ENCODE peak calls at places on chromosomes 5 and 9, in ten cellular contexts. One of them, this sample, is unnamed.

GRCh38 chr5:91219141-91219802 is 163.8 kb downstream of the ARRDC3 start:
- DNase-seq in T-helper 1 cell: no peak
- DNase-seq in iris pigment epithelial cell: peak; percentile 97
- DNase-seq in GM19239: no peak
- DNase-seq in stimulated activated naive B cell treated with anti-CD40 and anti-IgM and Interleukin-4, amounts not matched to agents 10 μg/mL and 1 μg/mL and 100 μg/mL, for 72 hours: no peak
- DNase-seq in activated naive CD4-positive, alpha-beta T cell treated with anti-CD3 and anti-CD28 coated beads for 36 hours: no peak
- DNase-seq in DMS153: no peak
- DNase-seq in erythroblast: no peak
- DNase-seq in HT1080: no peak
- DNase-seq in lung: peak; percentile 64
- DNase-seq in this sample: no peak

GRCh38 chr5:54876-55569 is 36.9 kb upstream of the PLEKHG4B start:
- DNase-seq in T-helper 1 cell: no peak
- DNase-seq in iris pigment epithelial cell: no peak
- DNase-seq in GM19239: no peak
- DNase-seq in stimulated activated naive B cell treated with anti-CD40 and anti-IgM and Interleukin-4, amounts not matched to agents 10 μg/mL and 1 μg/mL and 100 μg/mL, for 72 hours: no peak
- DNase-seq in activated naive CD4-positive, alpha-beta T cell treated with anti-CD3 and anti-CD28 coated beads for 36 hours: no peak
- DNase-seq in DMS153: peak; percentile 24
- DNase-seq in erythroblast: no peak
- DNase-seq in HT1080: no peak
- DNase-seq in lung: peak; percentile 26
- DNase-seq in this sample: no peak

GRCh38 chr9:37271679-37272078 is 150.8 kb upstream of the GRHPR start:
- DNase-seq in T-helper 1 cell: no peak
- DNase-seq in iris pigment epithelial cell: peak; percentile 57
- DNase-seq in GM19239: no peak
- DNase-seq in stimulated activated naive B cell treated with anti-CD40 and anti-IgM and Interleukin-4, amounts not matched to agents 10 μg/mL and 1 μg/mL and 100 μg/mL, for 72 hours: no peak
- DNase-seq in activated naive CD4-positive, alpha-beta T cell treated with anti-CD3 and anti-CD28 coated beads for 36 hours: no peak
- DNase-seq in DMS153: no peak
- DNase-seq in erythroblast: no peak
- DNase-seq in HT1080: no peak
- DNase-seq in lung: no peak
- DNase-seq in this sample: no peak

GRCh38 chr5:103829585-103829984 is 267.0 kb upstream of the NUDT12 start:
- DNase-seq in T-helper 1 cell: no peak
- DNase-seq in iris pigment epithelial cell: peak; percentile 8
- DNase-seq in GM19239: no peak
- DNase-seq in stimulated activated naive B cell treated with anti-CD40 and anti-IgM and Interleukin-4, amounts not matched to agents 10 μg/mL and 1 μg/mL and 100 μg/mL, for 72 hours: no peak
- DNase-seq in activated naive CD4-positive, alpha-beta T cell treated with anti-CD3 and anti-CD28 coated beads for 36 hours: no peak
- DNase-seq in DMS153: no peak
- DNase-seq in erythroblast: peak; percentile 11
- DNase-seq in HT1080: no peak
- DNase-seq in lung: no peak
- DNase-seq in this sample: no peak

GRCh38 chr5:147339313-147339712 is 104.5 kb downstream of the STK32A start:
- DNase-seq in T-helper 1 cell: no peak
- DNase-seq in iris pigment epithelial cell: no peak
- DNase-seq in GM19239: no peak
- DNase-seq in stimulated activated naive B cell treated with anti-CD40 and anti-IgM and Interleukin-4, amounts not matched to agents 10 μg/mL and 1 μg/mL and 100 μg/mL, for 72 hours: no peak
- DNase-seq in activated naive CD4-positive, alpha-beta T cell treated with anti-CD3 and anti-CD28 coated beads for 36 hours: no peak
- DNase-seq in DMS153: no peak
- DNase-seq in erythroblast: no peak
- DNase-seq in HT1080: peak; percentile 12
- DNase-seq in lung: no peak
- DNase-seq in this sample: no peak

GRCh38 chr5:139670369-139671095 is 22.4 kb downstream of the CXXC5 start:
- DNase-seq in T-helper 1 cell: no peak
- DNase-seq in iris pigment epithelial cell: no peak
- DNase-seq in GM19239: peak; percentile 78
- DNase-seq in stimulated activated naive B cell treated with anti-CD40 and anti-IgM and Interleukin-4, amounts not matched to agents 10 μg/mL and 1 μg/mL and 100 μg/mL, for 72 hours: peak; percentile 81
- DNase-seq in activated naive CD4-positive, alpha-beta T cell treated with anti-CD3 and anti-CD28 coated beads for 36 hours: peak; percentile 60
- DNase-seq in DMS153: no peak
- DNase-seq in erythroblast: peak; percentile 73
- DNase-seq in HT1080: no peak
- DNase-seq in lung: no peak
- DNase-seq in this sample: peak; percentile 78

GRCh38 chr9:133955821-133956411 is 36.2 kb downstream of the VAV2 start:
- DNase-seq in T-helper 1 cell: no peak
- DNase-seq in iris pigment epithelial cell: peak; percentile 65
- DNase-seq in GM19239: peak; percentile 71
- DNase-seq in stimulated activated naive B cell treated with anti-CD40 and anti-IgM and Interleukin-4, amounts not matched to agents 10 μg/mL and 1 μg/mL and 100 μg/mL, for 72 hours: peak; percentile 63
- DNase-seq in activated naive CD4-positive, alpha-beta T cell treated with anti-CD3 and anti-CD28 coated beads for 36 hours: peak; percentile 34
- DNase-seq in DMS153: no peak
- DNase-seq in erythroblast: no peak
- DNase-seq in HT1080: no peak
- DNase-seq in lung: no peak
- DNase-seq in this sample: peak; percentile 85

GRCh38 chr9:82810902-82811301 is 252.0 kb downstream of the RASEF start:
- DNase-seq in T-helper 1 cell: no peak
- DNase-seq in iris pigment epithelial cell: peak; percentile 72
- DNase-seq in GM19239: no peak
- DNase-seq in stimulated activated naive B cell treated with anti-CD40 and anti-IgM and Interleukin-4, amounts not matched to agents 10 μg/mL and 1 μg/mL and 100 μg/mL, for 72 hours: no peak
- DNase-seq in activated naive CD4-positive, alpha-beta T cell treated with anti-CD3 and anti-CD28 coated beads for 36 hours: no peak
- DNase-seq in DMS153: peak; percentile 46
- DNase-seq in erythroblast: no peak
- DNase-seq in HT1080: peak; percentile 89
- DNase-seq in lung: no peak
- DNase-seq in this sample: no peak

GRCh38 chr5:80917596-80917995 is 42.6 kb upstream of the RASGRF2 start:
- DNase-seq in T-helper 1 cell: no peak
- DNase-seq in iris pigment epithelial cell: no peak
- DNase-seq in GM19239: no peak
- DNase-seq in stimulated activated naive B cell treated with anti-CD40 and anti-IgM and Interleukin-4, amounts not matched to agents 10 μg/mL and 1 μg/mL and 100 μg/mL, for 72 hours: no peak
- DNase-seq in activated naive CD4-positive, alpha-beta T cell treated with anti-CD3 and anti-CD28 coated beads for 36 hours: no peak
- DNase-seq in DMS153: no peak
- DNase-seq in erythroblast: no peak
- DNase-seq in HT1080: no peak
- DNase-seq in lung: no peak
- DNase-seq in this sample: no peak

GRCh38 chr5:74851684-74852353 is 14.4 kb downstream of the FAM169A start:
- DNase-seq in T-helper 1 cell: no peak
- DNase-seq in iris pigment epithelial cell: peak; percentile 52
- DNase-seq in GM19239: no peak
- DNase-seq in stimulated activated naive B cell treated with anti-CD40 and anti-IgM and Interleukin-4, amounts not matched to agents 10 μg/mL and 1 μg/mL and 100 μg/mL, for 72 hours: no peak
- DNase-seq in activated naive CD4-positive, alpha-beta T cell treated with anti-CD3 and anti-CD28 coated beads for 36 hours: peak; percentile 28
- DNase-seq in DMS153: no peak
- DNase-seq in erythroblast: no peak
- DNase-seq in HT1080: peak; percentile 55
- DNase-seq in lung: no peak
- DNase-seq in this sample: peak; percentile 35

GRCh38 chr5:135604046-135604445 is 25.3 kb upstream of the CXCL14 start:
- DNase-seq in T-helper 1 cell: no peak
- DNase-seq in iris pigment epithelial cell: no peak
- DNase-seq in GM19239: no peak
- DNase-seq in stimulated activated naive B cell treated with anti-CD40 and anti-IgM and Interleukin-4, amounts not matched to agents 10 μg/mL and 1 μg/mL and 100 μg/mL, for 72 hours: no peak
- DNase-seq in activated naive CD4-positive, alpha-beta T cell treated with anti-CD3 and anti-CD28 coated beads for 36 hours: no peak
- DNase-seq in DMS153: no peak
- DNase-seq in erythroblast: no peak
- DNase-seq in HT1080: no peak
- DNase-seq in lung: no peak
- DNase-seq in this sample: no peak

GRCh38 chr5:138981131-138981530 is 106.0 kb upstream of the LRRTM2 start:
- DNase-seq in T-helper 1 cell: no peak
- DNase-seq in iris pigment epithelial cell: peak; percentile 64
- DNase-seq in GM19239: no peak
- DNase-seq in stimulated activated naive B cell treated with anti-CD40 and anti-IgM and Interleukin-4, amounts not matched to agents 10 μg/mL and 1 μg/mL and 100 μg/mL, for 72 hours: no peak
- DNase-seq in activated naive CD4-positive, alpha-beta T cell treated with anti-CD3 and anti-CD28 coated beads for 36 hours: no peak
- DNase-seq in DMS153: no peak
- DNase-seq in erythroblast: no peak
- DNase-seq in HT1080: peak; percentile 39
- DNase-seq in lung: no peak
- DNase-seq in this sample: no peak

GRCh38 chr5:130321931-130322330 is 417.7 kb downstream of the CHSY3 start:
- DNase-seq in T-helper 1 cell: no peak
- DNase-seq in iris pigment epithelial cell: no peak
- DNase-seq in GM19239: no peak
- DNase-seq in stimulated activated naive B cell treated with anti-CD40 and anti-IgM and Interleukin-4, amounts not matched to agents 10 μg/mL and 1 μg/mL and 100 μg/mL, for 72 hours: no peak
- DNase-seq in activated naive CD4-positive, alpha-beta T cell treated with anti-CD3 and anti-CD28 coated beads for 36 hours: no peak
- DNase-seq in DMS153: no peak
- DNase-seq in erythroblast: no peak
- DNase-seq in HT1080: no peak
- DNase-seq in lung: no peak
- DNase-seq in this sample: no peak

GRCh38 chr9:123372766-123373446 is 16.9 kb downstream of the CRB2 start:
- DNase-seq in T-helper 1 cell: no peak
- DNase-seq in iris pigment epithelial cell: no peak
- DNase-seq in GM19239: no peak
- DNase-seq in stimulated activated naive B cell treated with anti-CD40 and anti-IgM and Interleukin-4, amounts not matched to agents 10 μg/mL and 1 μg/mL and 100 μg/mL, for 72 hours: no peak
- DNase-seq in activated naive CD4-positive, alpha-beta T cell treated with anti-CD3 and anti-CD28 coated beads for 36 hours: no peak
- DNase-seq in DMS153: no peak
- DNase-seq in erythroblast: peak; percentile 60
- DNase-seq in HT1080: no peak
- DNase-seq in lung: no peak
- DNase-seq in this sample: no peak

GRCh38 chr9:116717150-116717549 is 30.0 kb downstream of the TRIM32 start:
- DNase-seq in T-helper 1 cell: no peak
- DNase-seq in iris pigment epithelial cell: no peak
- DNase-seq in GM19239: no peak
- DNase-seq in stimulated activated naive B cell treated with anti-CD40 and anti-IgM and Interleukin-4, amounts not matched to agents 10 μg/mL and 1 μg/mL and 100 μg/mL, for 72 hours: no peak
- DNase-seq in activated naive CD4-positive, alpha-beta T cell treated with anti-CD3 and anti-CD28 coated beads for 36 hours: no peak
- DNase-seq in DMS153: no peak
- DNase-seq in erythroblast: no peak
- DNase-seq in HT1080: no peak
- DNase-seq in lung: no peak
- DNase-seq in this sample: no peak

GRCh38 chr9:107446491-107446890 is 43.1 kb downstream of the KLF4 start:
- DNase-seq in T-helper 1 cell: no peak
- DNase-seq in iris pigment epithelial cell: no peak
- DNase-seq in GM19239: no peak
- DNase-seq in stimulated activated naive B cell treated with anti-CD40 and anti-IgM and Interleukin-4, amounts not matched to agents 10 μg/mL and 1 μg/mL and 100 μg/mL, for 72 hours: no peak
- DNase-seq in activated naive CD4-positive, alpha-beta T cell treated with anti-CD3 and anti-CD28 coated beads for 36 hours: no peak
- DNase-seq in DMS153: no peak
- DNase-seq in erythroblast: no peak
- DNase-seq in HT1080: no peak
- DNase-seq in lung: no peak
- DNase-seq in this sample: no peak

GRCh38 chr5:173707392-173707791 is 90.9 kb upstream of the BOD1 start:
- DNase-seq in T-helper 1 cell: no peak
- DNase-seq in iris pigment epithelial cell: peak; percentile 22
- DNase-seq in GM19239: peak; percentile 48
- DNase-seq in stimulated activated naive B cell treated with anti-CD40 and anti-IgM and Interleukin-4, amounts not matched to agents 10 μg/mL and 1 μg/mL and 100 μg/mL, for 72 hours: peak; percentile 29
- DNase-seq in activated naive CD4-positive, alpha-beta T cell treated with anti-CD3 and anti-CD28 coated beads for 36 hours: no peak
- DNase-seq in DMS153: no peak
- DNase-seq in erythroblast: peak; percentile 18
- DNase-seq in HT1080: no peak
- DNase-seq in lung: no peak
- DNase-seq in this sample: no peak

GRCh38 chr9:89686134-89686533 is 81.3 kb downstream of the GADD45G start:
- DNase-seq in T-helper 1 cell: no peak
- DNase-seq in iris pigment epithelial cell: no peak
- DNase-seq in GM19239: no peak
- DNase-seq in stimulated activated naive B cell treated with anti-CD40 and anti-IgM and Interleukin-4, amounts not matched to agents 10 μg/mL and 1 μg/mL and 100 μg/mL, for 72 hours: no peak
- DNase-seq in activated naive CD4-positive, alpha-beta T cell treated with anti-CD3 and anti-CD28 coated beads for 36 hours: no peak
- DNase-seq in DMS153: peak; percentile 98
- DNase-seq in erythroblast: no peak
- DNase-seq in HT1080: no peak
- DNase-seq in lung: no peak
- DNase-seq in this sample: no peak

GRCh38 chr5:151151793-151152192 is 5.8 kb downstream of the ANXA6 start:
- DNase-seq in T-helper 1 cell: no peak
- DNase-seq in iris pigment epithelial cell: peak; percentile 33
- DNase-seq in GM19239: no peak
- DNase-seq in stimulated activated naive B cell treated with anti-CD40 and anti-IgM and Interleukin-4, amounts not matched to agents 10 μg/mL and 1 μg/mL and 100 μg/mL, for 72 hours: peak; percentile 59
- DNase-seq in activated naive CD4-positive, alpha-beta T cell treated with anti-CD3 and anti-CD28 coated beads for 36 hours: peak; percentile 86
- DNase-seq in DMS153: no peak
- DNase-seq in erythroblast: no peak
- DNase-seq in HT1080: no peak
- DNase-seq in lung: peak; percentile 42
- DNase-seq in this sample: peak; percentile 57

GRCh38 chr9:20854444-20854843 is 170.4 kb downstream of the FOCAD start:
- DNase-seq in T-helper 1 cell: no peak
- DNase-seq in iris pigment epithelial cell: peak; percentile 93
- DNase-seq in GM19239: no peak
- DNase-seq in stimulated activated naive B cell treated with anti-CD40 and anti-IgM and Interleukin-4, amounts not matched to agents 10 μg/mL and 1 μg/mL and 100 μg/mL, for 72 hours: no peak
- DNase-seq in activated naive CD4-positive, alpha-beta T cell treated with anti-CD3 and anti-CD28 coated beads for 36 hours: no peak
- DNase-seq in DMS153: no peak
- DNase-seq in erythroblast: no peak
- DNase-seq in HT1080: no peak
- DNase-seq in lung: no peak
- DNase-seq in this sample: no peak

GRCh38 chr9:27247756-27248155 is 49.2 kb downstream of the EQTN start:
- DNase-seq in T-helper 1 cell: no peak
- DNase-seq in iris pigment epithelial cell: peak; percentile 74
- DNase-seq in GM19239: peak; percentile 12
- DNase-seq in stimulated activated naive B cell treated with anti-CD40 and anti-IgM and Interleukin-4, amounts not matched to agents 10 μg/mL and 1 μg/mL and 100 μg/mL, for 72 hours: peak; percentile 5
- DNase-seq in activated naive CD4-positive, alpha-beta T cell treated with anti-CD3 and anti-CD28 coated beads for 36 hours: peak; percentile 20
- DNase-seq in DMS153: no peak
- DNase-seq in erythroblast: peak; percentile 74
- DNase-seq in HT1080: peak; percentile 66
- DNase-seq in lung: peak; percentile 51
- DNase-seq in this sample: peak; percentile 25

GRCh38 chr9:16509946-16510504 is 360.4 kb downstream of the BNC2 start:
- DNase-seq in T-helper 1 cell: no peak
- DNase-seq in iris pigment epithelial cell: peak; percentile 91
- DNase-seq in GM19239: no peak
- DNase-seq in stimulated activated naive B cell treated with anti-CD40 and anti-IgM and Interleukin-4, amounts not matched to agents 10 μg/mL and 1 μg/mL and 100 μg/mL, for 72 hours: no peak
- DNase-seq in activated naive CD4-positive, alpha-beta T cell treated with anti-CD3 and anti-CD28 coated beads for 36 hours: no peak
- DNase-seq in DMS153: no peak
- DNase-seq in erythroblast: no peak
- DNase-seq in HT1080: peak; percentile 83
- DNase-seq in lung: no peak
- DNase-seq in this sample: no peak

GRCh38 chr5:119070828-119071572 is at the start of gene DMXL1:
- DNase-seq in T-helper 1 cell: peak; percentile 98
- DNase-seq in iris pigment epithelial cell: peak; percentile 99
- DNase-seq in GM19239: peak; percentile 31
- DNase-seq in stimulated activated naive B cell treated with anti-CD40 and anti-IgM and Interleukin-4, amounts not matched to agents 10 μg/mL and 1 μg/mL and 100 μg/mL, for 72 hours: peak; percentile 98
- DNase-seq in activated naive CD4-positive, alpha-beta T cell treated with anti-CD3 and anti-CD28 coated beads for 36 hours: peak; percentile 100
- DNase-seq in DMS153: peak; percentile 93
- DNase-seq in erythroblast: peak; percentile 99
- DNase-seq in HT1080: peak; percentile 99
- DNase-seq in lung: peak; percentile 100
- DNase-seq in this sample: peak; percentile 85

GRCh38 chr9:102087141-102087540 is 348.7 kb upstream of the GRIN3A start:
- DNase-seq in T-helper 1 cell: no peak
- DNase-seq in iris pigment epithelial cell: no peak
- DNase-seq in GM19239: no peak
- DNase-seq in stimulated activated naive B cell treated with anti-CD40 and anti-IgM and Interleukin-4, amounts not matched to agents 10 μg/mL and 1 μg/mL and 100 μg/mL, for 72 hours: no peak
- DNase-seq in activated naive CD4-positive, alpha-beta T cell treated with anti-CD3 and anti-CD28 coated beads for 36 hours: no peak
- DNase-seq in DMS153: no peak
- DNase-seq in erythroblast: no peak
- DNase-seq in HT1080: no peak
- DNase-seq in lung: no peak
- DNase-seq in this sample: no peak

This sample was measured in GM13976.